ENCODE peak calls at places on chromosome 11, in ten cellular contexts. V is pancreas, J is HFF-Myc, W is heart left ventricle, F is kidney epithelial cell, C is brain microvascular endothelial cell, Q is A549, L is AG10803, E is tibial nerve, P is kidney. I is an unnamed sample.
A peak's percentile ranks its signal among the peaks of the same experiment; 100 is the strongest.

GRCh38 chr11:27263046-27263445 is 100.0 kb downstream of the CCDC34 start:
- DNase-seq in P (no peak), J (no peak), F (no peak), V (no peak), Q (no peak), L (peak; percentile 78), C (no peak), W (no peak), E (peak; percentile 47), I (no peak)

GRCh38 chr11:66559141-66559861 is 9.1 kb downstream of the CTSF start:
- DNase-seq in P (no peak), L (no peak), F (no peak), J (no peak), V (peak; percentile 54), E (no peak), C (no peak), W (no peak), Q (no peak), I (no peak)

GRCh38 chr11:135027461-135027860 is 615.4 kb upstream of the B3GAT1 start:
- DNase-seq in W (no peak), V (peak; percentile 35), L (peak; percentile 17), F (peak; percentile 7), P (no peak), Q (no peak), C (peak; percentile 42), J (no peak), E (no peak), I (no peak)

GRCh38 chr11:2581931-2582435 is 117.8 kb downstream of the KCNQ1OT1 start:
- DNase-seq in P (peak; percentile 54), F (no peak), E (no peak), J (no peak), C (no peak), W (peak; percentile 20), L (no peak), V (peak; percentile 15), Q (no peak), I (no peak)

GRCh38 chr11:104011031-104011430 is 25.4 kb upstream of the DDI1 start:
- DNase-seq in C (no peak), Q (no peak), F (no peak), L (no peak), E (no peak), J (no peak), W (no peak), P (no peak), V (no peak), I (no peak)

GRCh38 chr11:93740802-93741093 is 547 bp downstream of the TAF1D start:
- DNase-seq in W (peak; percentile 66), C (peak; percentile 46), Q (peak; percentile 70), F (no peak), E (peak; percentile 53), V (peak; percentile 53), L (peak; percentile 68), J (no peak), P (peak; percentile 85), I (no peak)

GRCh38 chr11:119222308-119222707 is 16.2 kb downstream of the CBL start:
- DNase-seq in E (no peak), C (peak; percentile 5), L (peak; percentile 73), P (no peak), W (no peak), J (peak; percentile 40), V (no peak), F (no peak), Q (no peak), I (peak; percentile 51)

GRCh38 chr11:8802263-8802662 is 108.7 kb upstream of the AKIP1 start:
- DNase-seq in F (no peak), C (no peak), L (no peak), E (no peak), W (no peak), J (no peak), V (no peak), P (no peak), Q (no peak), I (no peak)

GRCh38 chr11:88886796-88887195 is 179.0 kb downstream of the GRM5 start:
- DNase-seq in C (peak; percentile 11), L (peak; percentile 41), F (no peak), Q (peak; percentile 57), J (peak; percentile 54), V (no peak), P (no peak), E (no peak), W (no peak), I (peak; percentile 10)

GRCh38 chr11:112715091-112715490 is 246.1 kb upstream of the NCAM1 start:
- DNase-seq in E (no peak), F (no peak), P (no peak), C (no peak), L (peak; percentile 42), W (no peak), Q (no peak), J (no peak), V (no peak), I (no peak)

GRCh38 chr11:125229006-125229405 is 64.5 kb downstream of the PKNOX2 start:
- DNase-seq in C (no peak), W (no peak), V (no peak), P (no peak), J (no peak), E (no peak), L (no peak), Q (no peak), F (no peak), I (no peak)

DNA sequence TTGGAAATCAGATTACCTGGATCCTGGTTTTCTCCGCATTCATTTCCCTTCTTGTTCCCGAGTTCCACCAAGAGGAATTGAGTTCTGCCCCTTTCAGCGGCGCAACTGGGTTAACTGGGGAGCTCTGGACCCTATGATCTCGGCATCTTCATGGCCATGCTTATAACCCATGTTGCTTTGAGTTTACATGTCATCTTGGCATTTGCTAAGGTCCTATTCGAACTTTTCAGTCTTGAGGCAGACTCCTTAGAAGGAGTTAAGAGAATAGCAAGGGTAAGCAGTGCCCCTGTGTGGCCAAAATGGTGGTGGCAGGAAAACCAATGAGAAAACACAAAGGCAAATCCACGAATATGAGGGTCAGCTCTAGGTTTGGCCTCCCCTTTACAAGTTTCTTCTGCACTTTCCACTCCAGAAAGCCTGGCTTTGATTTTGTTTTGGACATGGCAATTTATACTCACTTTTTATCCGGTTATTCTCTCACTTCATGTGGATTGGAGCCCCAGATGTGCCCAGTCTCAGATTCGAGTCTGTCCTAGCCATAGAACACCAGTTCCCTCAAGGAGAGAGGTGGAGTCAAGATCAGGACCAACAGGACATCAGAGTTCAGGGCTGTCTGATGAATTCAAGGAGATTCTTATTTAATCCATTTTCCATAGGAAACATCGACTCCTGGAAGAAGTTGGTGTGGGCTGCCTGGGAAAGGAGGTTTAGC is 55.3 kb upstream of the FBXO3 start:
- DNase-seq in V (no peak), Q (peak; percentile 73), L (peak; percentile 72), J (peak; percentile 38), E (peak; percentile 71), W (peak; percentile 35), P (no peak), C (peak; percentile 70), F (peak; percentile 41), I (peak; percentile 39)
- H3K4me3 ChIP-seq in V (peak overlapping the region; percentile 36), Q (peak overlapping the region; percentile 49), L (peak overlapping the region; percentile 59), J (peak overlapping the region; percentile 9), E (peak overlapping the region; percentile 17), W (peak overlapping the region; percentile 30), P (peak overlapping the region; percentile 63), C (peak overlapping the region; percentile 56), F (peak overlapping the region; percentile 39), I (peak overlapping the region; percentile 55)

DNA sequence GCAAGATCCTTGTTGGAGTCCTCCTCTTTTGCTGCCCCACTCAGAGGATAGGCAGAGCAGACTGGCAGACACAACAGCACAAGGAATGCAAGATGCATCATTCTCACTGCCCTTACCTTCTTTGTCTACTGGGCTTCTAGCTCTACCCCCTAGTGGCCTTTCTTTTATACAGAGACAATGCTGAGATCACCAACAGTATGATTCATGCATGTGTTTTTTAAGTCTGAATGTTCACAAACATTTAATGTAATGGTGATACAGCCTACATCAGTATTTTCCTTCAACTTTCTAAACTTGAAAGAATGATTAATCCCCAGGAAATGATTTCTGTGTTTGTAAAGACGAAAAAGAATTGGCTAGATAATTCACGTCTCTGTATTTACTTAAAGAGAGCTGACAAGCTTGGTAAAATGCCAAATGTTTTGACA is at the start of gene MMP10:
- DNase-seq in C (peak; percentile 74), W (no peak), E (no peak), L (peak; percentile 68), J (peak; percentile 50), P (no peak), V (no peak), F (peak; percentile 55), Q (peak; percentile 60), I (peak; percentile 23)
- TF ChIP-seq CTCF in C (peak; percentile 73), W (peak; percentile 16), E (no peak), L (peak; percentile 72), J (peak; percentile 65), P (no peak), V (no peak), F (peak; percentile 58), Q (peak; percentile 40), I (peak; percentile 75)

GRCh38 chr11:34235189-34235588 is 122.6 kb downstream of the ABTB2 start:
- DNase-seq in Q (no peak), L (no peak), W (no peak), V (no peak), F (no peak), P (no peak), J (no peak), C (no peak), E (no peak), I (no peak)
- H3K4me3 ChIP-seq in Q (no peak overlapping the region), L (no peak overlapping the region), W (no peak overlapping the region), V (no peak overlapping the region), F (no peak overlapping the region), P (no peak overlapping the region), J (no peak overlapping the region), C (no peak overlapping the region), E (no peak overlapping the region), I (no peak overlapping the region)

GRCh38 chr11:11268119-11268518 is 84.9 kb downstream of the CSNK2A3 start:
- DNase-seq in C (no peak), P (no peak), W (no peak), F (no peak), Q (no peak), E (no peak), J (no peak), L (no peak), V (no peak), I (no peak)

GRCh38 chr11:11268706-11269105 is 84.3 kb downstream of the CSNK2A3 start:
- DNase-seq in J (no peak), E (no peak), C (no peak), P (no peak), W (no peak), V (no peak), L (no peak), F (no peak), Q (no peak), I (no peak)

GRCh38 chr11:11265994-11266606 is 87.0 kb downstream of the CSNK2A3 start:
- DNase-seq in L (no peak), F (no peak), W (no peak), E (peak; percentile 17), P (no peak), J (no peak), C (peak; percentile 6), Q (peak; percentile 39), V (peak; percentile 59), I (no peak)

GRCh38 chr11:11265320-11265719 is 87.7 kb downstream of the CSNK2A3 start:
- DNase-seq in Q (no peak), C (no peak), L (no peak), F (no peak), J (no peak), E (no peak), W (no peak), P (no peak), V (no peak), I (no peak)

DNA sequence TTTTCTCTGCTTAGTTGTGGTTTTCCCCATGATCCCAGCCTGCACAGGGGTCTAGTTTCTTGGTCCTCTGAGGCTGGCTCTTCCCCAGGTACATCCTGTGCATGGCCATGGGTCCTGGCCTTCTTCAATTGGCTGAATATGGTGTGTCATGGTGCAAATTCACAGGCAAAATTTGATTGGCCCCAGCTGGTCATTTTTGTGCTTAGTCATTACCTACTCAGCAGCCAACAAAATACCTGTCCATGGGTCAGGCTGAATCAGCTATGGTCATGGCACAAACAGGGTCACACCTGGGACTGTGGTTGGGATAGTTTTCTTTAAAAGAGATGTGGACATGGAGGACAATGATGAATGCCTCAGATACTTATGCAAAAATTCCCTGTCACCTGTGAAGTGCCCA is 85.7 kb downstream of the CSNK2A3 start:
- DNase-seq in W (no peak), V (no peak), C (no peak), J (no peak), E (no peak), F (no peak), L (no peak), Q (no peak), P (no peak), I (no peak)
- TF ChIP-seq CTCF in W (no peak), V (no peak), C (no peak), J (no peak), E (no peak), F (no peak), L (no peak), Q (no peak), P (no peak), I (no peak)